ENCODE peak calls at places on chromosome 7, in four cellular contexts. R is lower leg skin, K is choroid plexus epithelial cell, V is GM10248. L is an unnamed sample.

GRCh38 chr7:34208878-34209621 is 303.7 kb downstream of the BMPER start:
- DNase-seq in R (no peak), K (no peak), V (no peak), L (no peak)

GRCh38 chr7:44608916-44609648 is 2.7 kb downstream of the OGDH start:
- DNase-seq in R (no peak), K (no peak), V (no peak), L (no peak)

GRCh38 chr7:151020231-151020630 is 4.1 kb downstream of the ATG9B start:
- DNase-seq in R (no peak), K (no peak), V (no peak), L (no peak)

GRCh38 chr7:2255145-2256139 is 13.4 kb downstream of the NUDT1 start:
- DNase-seq in R (peak), K (peak), V (no peak), L (no peak)

GRCh38 chr7:153100691-153101237 is 341.2 kb downstream of the ACTR3B start:
- DNase-seq in R (no peak), K (no peak), V (no peak), L (no peak)

GRCh38 chr7:143188994-143189393 is 5.8 kb downstream of the TAS2R39 start:
- DNase-seq in R (no peak), K (no peak), V (no peak), L (no peak)

GRCh38 chr7:141287936-141288335 is 214.1 kb downstream of the TMEM178B start:
- DNase-seq in R (no peak), K (no peak), V (no peak), L (no peak)

GRCh38 chr7:39073432-39073831 is 95.7 kb downstream of the POU6F2 start:
- DNase-seq in R (no peak), K (no peak), V (no peak), L (no peak)

GRCh38 chr7:154832557-154833138 is 170.3 kb downstream of the PAXIP1 start:
- DNase-seq in R (no peak), K (no peak), V (peak), L (peak)

GRCh38 chr7:30352169-30352568 is 67.8 kb downstream of the ZNRF2 start:
- DNase-seq in R (no peak), K (no peak), V (no peak), L (peak)
- TF ChIP-seq CTCF in R (no peak), K (no peak), V (peak), L (peak)

DNA sequence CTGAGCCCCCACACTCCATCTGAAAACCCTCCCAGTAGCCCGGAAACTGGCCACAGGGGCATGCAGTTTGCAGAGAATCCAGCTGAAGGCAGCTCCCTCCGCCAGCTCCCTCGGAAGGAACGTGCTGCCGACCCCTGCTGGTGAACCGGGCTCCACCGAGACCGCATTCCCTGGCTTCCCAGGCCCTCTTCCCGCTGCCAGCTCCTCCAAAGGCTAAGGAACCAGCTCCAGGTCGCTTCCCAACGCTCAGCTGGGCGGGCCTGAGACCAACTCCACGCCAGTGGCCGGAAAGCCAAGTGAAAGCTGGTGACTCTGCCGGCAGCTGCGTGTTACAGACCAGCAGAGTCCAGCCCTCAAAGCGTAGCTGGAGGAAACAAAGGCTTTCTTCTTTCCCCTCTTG is 35.8 kb downstream of the GPER1 start:
- DNase-seq in R (peak), K (peak), V (no peak), L (no peak)
- TF ChIP-seq CTCF in R (no peak), K (peak), V (no peak), L (no peak)

DNA sequence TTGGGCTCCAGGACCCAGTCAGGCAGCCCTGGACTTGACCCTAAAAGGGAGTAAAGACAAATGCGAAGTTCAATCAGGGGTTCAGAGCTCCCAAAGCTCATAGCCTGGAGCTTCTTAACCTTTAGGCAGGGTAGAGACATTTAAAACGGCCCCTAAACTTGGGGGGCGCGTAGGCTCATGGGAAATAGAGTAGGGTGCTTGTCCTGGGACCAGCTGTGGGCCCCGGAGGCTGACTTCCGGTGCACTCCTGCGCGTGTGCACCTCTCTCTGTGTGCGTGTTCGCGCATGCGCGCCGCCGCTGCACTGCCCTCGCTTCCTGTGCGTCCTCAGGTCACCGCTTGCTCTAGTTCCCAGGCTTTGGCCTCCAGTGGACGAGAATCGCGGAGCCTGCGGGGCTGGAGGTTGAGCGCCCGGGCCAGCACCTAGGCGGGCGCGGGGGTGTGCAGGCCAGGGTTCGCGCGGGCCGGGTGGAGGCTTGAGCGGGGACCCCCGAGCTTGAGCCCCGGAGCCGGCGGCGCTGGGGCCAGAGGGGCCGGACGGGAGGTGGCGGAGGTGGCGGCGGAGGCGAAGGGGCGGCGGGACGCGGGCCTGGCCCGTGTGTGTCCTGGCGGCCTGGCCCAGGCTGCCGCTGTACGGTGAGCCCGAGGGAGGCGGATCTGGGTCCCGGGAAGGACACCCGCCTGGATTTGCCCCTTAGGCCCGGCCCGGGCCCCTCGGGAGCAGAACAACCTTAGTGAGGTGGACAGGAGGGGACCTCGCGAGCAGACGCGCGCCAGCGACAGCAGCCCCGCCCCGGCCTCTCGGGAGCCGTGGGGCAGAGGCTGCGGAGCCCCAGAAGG is at the start of gene RBAK:
- DNase-seq in R (peak), K (peak), V (peak), L (peak)
- TF ChIP-seq CTCF in R (no peak), K (no peak), V (no peak), L (no peak)

DNA sequence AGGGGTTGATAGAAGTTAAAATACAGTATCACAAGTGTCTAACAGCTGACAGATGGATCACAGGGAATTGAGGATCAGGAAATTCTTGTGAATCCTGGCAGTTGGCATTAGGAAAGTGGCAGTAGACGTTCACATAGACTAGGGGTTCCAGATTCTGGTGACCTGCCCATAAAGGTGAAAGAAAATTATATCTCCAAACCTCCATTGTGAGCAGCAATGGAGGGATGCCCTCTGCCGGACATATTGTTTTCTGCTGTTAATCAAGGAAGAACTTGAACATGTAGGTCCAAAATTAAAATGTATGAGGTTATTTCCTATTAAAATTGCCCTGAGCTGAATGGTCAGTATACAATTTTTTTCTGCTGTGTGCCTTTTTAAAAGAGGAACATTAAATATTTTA is 5.1 kb downstream of the NME8 start:
- DNase-seq in R (no peak), K (peak), V (peak), L (peak)
- TF ChIP-seq CTCF in R (no peak), K (peak), V (peak), L (peak)

DNA sequence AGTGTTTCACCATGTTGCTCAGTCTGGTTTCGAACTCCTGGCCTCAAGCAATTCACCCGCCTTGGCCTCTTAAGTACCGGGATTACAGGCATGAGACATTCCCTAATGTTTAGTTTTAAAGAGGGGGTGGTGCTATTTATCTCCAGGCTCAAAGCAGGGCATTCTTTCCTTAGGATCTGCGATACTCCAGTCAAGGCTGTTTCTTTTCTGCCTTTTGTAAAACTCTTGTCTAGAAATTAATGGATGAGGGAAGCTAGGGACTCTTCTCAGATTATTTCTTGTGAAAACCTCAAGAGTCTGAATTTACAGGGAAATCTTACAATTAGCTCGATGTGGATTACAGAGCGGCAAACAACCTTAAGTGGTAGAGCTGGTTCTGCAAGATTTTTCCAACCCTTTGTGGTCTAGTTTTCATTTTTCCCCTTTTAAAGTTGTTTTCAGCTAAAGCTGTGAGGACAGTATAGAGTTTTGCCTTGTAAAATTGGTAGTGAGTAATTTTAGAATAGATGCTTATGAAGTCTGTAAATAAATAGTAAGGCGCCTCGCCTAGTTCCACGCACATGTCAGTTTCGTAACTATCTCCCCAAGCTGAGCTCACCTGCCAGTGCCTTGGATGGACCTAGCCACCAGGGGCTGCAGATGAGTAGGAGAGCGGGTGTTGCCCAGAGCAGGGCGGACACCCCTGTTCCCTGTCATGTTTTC is 53.1 kb downstream of the CUX1 start:
- DNase-seq in R (no peak), K (no peak), V (no peak), L (peak)
- TF ChIP-seq CTCF in R (no peak), K (no peak), V (no peak), L (peak)